ENCODE peak calls at places on chromosomes 16 and 17, in five cellular contexts. D is left lobe of liver, Q is mesothelial cell of epicardium, C is HuH-7, E is cardiac muscle cell. P is an unnamed sample.

GRCh38 chr17:40556884-40557414 is 8.3 kb downstream of the CCR7 start:
- DNase-seq in C (no peak), Q (peak), E (peak), D (peak), P (peak)

GRCh38 chr17:37465058-37465616 is 24.6 kb upstream of the DUSP14 start:
- DNase-seq in Q (no peak), C (no peak), D (no peak), E (peak), P (no peak)

GRCh38 chr17:74374786-74375185 is 7.5 kb downstream of the GPR142 start:
- DNase-seq in C (no peak), Q (no peak), E (no peak), D (no peak), P (no peak)

GRCh38 chr17:44314869-44315661 is 6.7 kb downstream of the RUNDC3A start:
- DNase-seq in E (peak), Q (no peak), C (no peak), D (no peak), P (no peak)

GRCh38 chr17:81365148-81365600 is 30.1 kb upstream of the BAHCC1 start:
- DNase-seq in Q (no peak), E (peak), C (no peak), D (no peak), P (no peak)

GRCh38 chr17:47829870-47830269 is 1.5 kb downstream of the MRPL10 start:
- DNase-seq in C (no peak), E (no peak), Q (no peak), D (no peak), P (no peak)

GRCh38 chr16:19382887-19383816 is 34.5 kb upstream of the TMC5 start:
- DNase-seq in D (no peak), C (no peak), E (no peak), Q (no peak), P (no peak)

GRCh38 chr16:4847774-4848587 is 700 bp downstream of the UBN1 start:
- DNase-seq in D (peak), C (peak), E (peak), Q (peak), P (peak)

GRCh38 chr17:28100936-28101335 is 58.5 kb downstream of the NLK start:
- DNase-seq in C (no peak), D (no peak), E (no peak), Q (no peak), P (no peak)

GRCh38 chr17:76582660-76583059 is 3.0 kb downstream of the ST6GALNAC2 start:
- DNase-seq in Q (no peak), C (no peak), E (no peak), D (no peak), P (no peak)

GRCh38 chr17:33266116-33266515 is 27.0 kb downstream of the ASIC2 start:
- DNase-seq in Q (no peak), D (no peak), C (no peak), E (no peak), P (no peak)

GRCh38 chr17:47714773-47715396 is 18.2 kb upstream of the TBX21 start:
- DNase-seq in C (no peak), Q (no peak), D (no peak), E (no peak), P (no peak)

GRCh38 chr16:28917095-28917494 is 7.9 kb downstream of the RABEP2 start:
- DNase-seq in C (no peak), D (no peak), E (no peak), Q (no peak), P (no peak)

GRCh38 chr16:57704011-57704904 is 9.7 kb downstream of the DRC7 start:
- DNase-seq in E (no peak), D (no peak), Q (no peak), C (peak), P (no peak)

GRCh38 chr16:82888616-82889015 is 261.8 kb downstream of the CDH13 start:
- DNase-seq in C (no peak), Q (no peak), D (no peak), E (peak), P (no peak)

GRCh38 chr16:79644977-79645667 is 44.6 kb upstream of the MAF start:
- DNase-seq in Q (no peak), D (no peak), C (no peak), E (no peak), P (no peak)

P was measured in progenitor cell of endocrine pancreas.